ENCODE peak calls at places on chromosome 1, in nine cellular contexts. I is ovary, R is lower lobe of right lung, B is heart right ventricle, H is H1, U is spleen, C is body of pancreas, Y is neural progenitor cell, E is hepatocyte. S is an unnamed sample. For H3K4me1, the result is how much of the 10 kb centered on the place peaks cover.

GRCh38 chr1:202007703-202008489 is 2.5 kb upstream of the ELF3 start:
- DNase-seq in B (no peak), Y (no peak), E (peak), C (peak), I (no peak), H (peak), R (peak), U (peak), S (peak)

GRCh38 chr1:92244376-92244775 is 26.7 kb downstream of the C1orf146 start:
- DNase-seq in U (no peak), R (no peak), I (no peak), E (no peak), B (no peak), C (no peak), Y (no peak), H (no peak), S (no peak)

GRCh38 chr1:151720974-151721787 is at the start of gene RIIAD1:
- DNase-seq in C (peak), H (no peak), U (peak), R (no peak), E (peak), I (peak), B (peak), Y (peak), S (no peak)

GRCh38 chr1:221032616-221033342 is 153.5 kb downstream of the HLX start:
- DNase-seq in H (no peak), C (no peak), R (no peak), B (no peak), I (no peak), U (no peak), Y (no peak), E (no peak), S (no peak)

GRCh38 chr1:12708396-12708795 is 7.5 kb upstream of the AADACL3 start:
- DNase-seq in C (no peak), B (no peak), Y (no peak), R (no peak), U (no peak), I (no peak), E (peak), H (no peak), S (peak)

GRCh38 chr1:205286335-205286950 is 35.1 kb downstream of the NUAK2 start:
- DNase-seq in E (no peak), C (no peak), U (peak), I (no peak), R (no peak), B (no peak), H (no peak), Y (no peak), S (no peak)

GRCh38 chr1:64140596-64140995 is 62.8 kb upstream of the UBE2U start:
- DNase-seq in H (no peak), I (no peak), C (no peak), Y (no peak), B (no peak), E (no peak), U (no peak), R (no peak), S (no peak)

GRCh38 chr1:192311281-192311680 is 5.5 kb upstream of the RGS21 start:
- DNase-seq in U (no peak), B (no peak), Y (no peak), H (no peak), R (no peak), C (no peak), I (no peak), E (peak), S (no peak)

GRCh38 chr1:235532350-235532749 is 28.1 kb upstream of the B3GALNT2 start:
- DNase-seq in I (no peak), R (no peak), B (no peak), U (no peak), Y (no peak), E (no peak), C (no peak), H (no peak), S (no peak)

GRCh38 chr1:233516732-233517131 is 97.2 kb upstream of the KCNK1 start:
- DNase-seq in H (no peak), E (no peak), U (no peak), R (no peak), Y (no peak), C (no peak), I (no peak), B (no peak), S (no peak)

GRCh38 chr1:233514946-233515391 is 98.9 kb upstream of the KCNK1 start:
- DNase-seq in C (no peak), U (no peak), Y (no peak), I (no peak), R (no peak), H (no peak), B (no peak), E (no peak), S (no peak)

GRCh38 chr1:233520510-233521191 is 93.3 kb upstream of the KCNK1 start:
- DNase-seq in Y (no peak), U (no peak), E (peak), C (no peak), B (no peak), I (no peak), R (no peak), H (no peak), S (no peak)

GRCh38 chr1:233523047-233523446 is 90.9 kb upstream of the KCNK1 start:
- DNase-seq in B (no peak), U (no peak), H (no peak), Y (peak), E (no peak), R (no peak), I (no peak), C (no peak), S (no peak)

DNA sequence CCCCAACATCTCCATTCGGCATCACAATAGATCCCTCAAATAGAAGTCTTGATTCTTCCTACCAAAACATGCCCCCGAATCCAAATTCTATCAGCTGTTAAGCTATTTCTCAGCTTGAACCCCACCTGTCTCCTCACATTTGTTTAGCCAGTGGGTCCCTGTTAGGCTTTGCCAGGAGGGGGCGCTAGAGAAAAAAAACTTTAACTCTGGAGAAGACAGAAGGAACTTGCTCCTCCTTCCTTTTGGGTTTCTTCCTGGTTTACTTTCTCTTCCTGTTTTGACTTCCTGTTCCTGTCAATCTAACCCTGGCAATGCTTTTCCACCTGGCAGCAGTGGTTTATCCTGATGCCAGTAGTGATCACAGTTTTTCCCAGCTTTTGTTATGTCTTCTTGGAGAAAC is 95.6 kb upstream of the KCNK1 start:
- DNase-seq in U (no peak), E (peak), B (no peak), H (peak), Y (peak), R (no peak), I (no peak), C (no peak), S (no peak)
- TF ChIP-seq CTCF in U (no peak), E (peak), B (peak), H (no peak), Y (peak), R (peak), I (no peak), C (peak), S (peak)

GRCh38 chr1:230725256-230726012 is 11.5 kb upstream of the AGT start:
- DNase-seq in R (no peak), C (no peak), Y (no peak), B (no peak), I (no peak), E (no peak), U (no peak), H (no peak), S (no peak)
- H3K4me1 ChIP-seq in R (under half), C (under half), Y (under half), B (under half), I (under half), E (under half), U (under half), H (under half), S (under half)

DNA sequence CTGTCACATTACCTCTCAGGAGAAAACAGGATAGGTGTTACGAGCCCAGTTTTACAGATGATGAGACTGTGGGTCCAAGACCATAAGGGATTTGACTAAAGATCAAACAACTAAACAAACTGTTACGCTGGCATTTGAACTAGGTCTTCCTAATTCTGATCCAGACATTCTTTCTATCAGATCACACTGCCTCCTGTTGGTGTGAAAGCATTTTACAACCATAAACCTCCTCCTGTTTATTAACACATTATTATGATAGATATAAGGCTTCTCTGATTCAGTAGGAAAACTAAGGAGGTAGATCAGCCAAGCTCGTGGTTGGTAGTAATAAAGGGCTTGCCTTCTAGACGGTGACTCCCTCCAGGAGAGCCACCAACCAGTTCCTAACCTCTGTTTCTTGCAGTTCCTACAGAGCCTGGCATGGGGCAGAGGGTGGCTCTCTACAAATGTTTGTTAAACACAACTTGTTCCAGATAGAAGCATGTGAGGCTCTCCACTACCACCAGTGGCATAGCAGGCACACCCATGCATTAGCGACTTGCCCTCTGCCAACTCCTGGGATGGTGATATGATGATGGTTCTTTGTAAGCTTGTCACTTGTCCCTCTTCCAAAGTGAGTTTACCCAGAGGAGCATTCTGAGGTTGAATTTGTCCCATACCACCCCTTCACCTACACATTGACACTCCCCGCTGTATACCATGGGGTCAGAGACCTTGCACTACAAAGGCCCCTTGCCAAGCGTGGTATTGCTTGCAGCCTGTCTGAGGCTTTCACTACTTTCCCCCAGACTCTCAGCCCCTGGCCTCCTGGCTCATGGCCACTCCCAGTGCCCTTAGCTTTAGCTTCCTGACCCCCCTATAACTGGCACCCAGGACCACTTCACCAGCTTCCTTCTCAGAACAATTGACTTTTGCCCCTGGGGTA is 96.4 kb upstream of the HOOK1 start:
- DNase-seq in Y (peak), H (no peak), C (no peak), B (no peak), E (peak), I (no peak), R (no peak), U (no peak), S (no peak)
- TF ChIP-seq CTCF in Y (peak), H (no peak), C (peak), B (no peak), E (peak), I (no peak), R (peak), U (peak), S (no peak)

GRCh38 chr1:6596886-6597776 is 5.5 kb downstream of the KLHL21 start:
- DNase-seq in Y (no peak), I (no peak), E (no peak), U (no peak), H (no peak), R (no peak), B (no peak), C (no peak), S (no peak)
- H3K4me1 ChIP-seq in Y (under half), I (under half), E (under half), U (half or more), H (under half), R (under half), B (half or more), C (half or more), S (under half)

GRCh38 chr1:166141969-166142368 is 24.8 kb downstream of the FAM78B start:
- DNase-seq in E (no peak), C (no peak), I (no peak), B (no peak), Y (no peak), R (no peak), H (no peak), U (no peak), S (no peak)
- TF ChIP-seq CTCF in E (no peak), C (no peak), I (no peak), B (no peak), Y (no peak), R (no peak), H (no peak), U (no peak), S (no peak)

S was measured in Caco-2.